ENCODE peak calls at places on chromosome 7, in four cellular contexts. J is activated CD8-positive, alpha-beta T cell treated with anti-CD3 and anti-CD28 coated beads for 36 hours; Z is iPS DF 6.9; V is NAMALWA. T is an unnamed sample.
A peak's percentile ranks its signal among the peaks of the same experiment; 100 is the strongest.

GRCh38 chr7:116502201-116503096 is 2.9 kb downstream of the CAV2 start:
- DNase-seq in J (no peak), Z (no peak), V (no peak), T (no peak)

GRCh38 chr7:37081436-37081835 is 357.1 kb upstream of the AOAH start:
- DNase-seq in J (peak; percentile 60), Z (no peak), V (peak; percentile 49), T (no peak)

GRCh38 chr7:88586219-88586618 is 173.3 kb upstream of the ZNF804B start:
- DNase-seq in J (no peak), V (no peak), Z (no peak), T (no peak)

GRCh38 chr7:43873300-43873699 is 4.0 kb upstream of the MRPS24 start:
- DNase-seq in J (no peak), Z (no peak), V (no peak), T (no peak)

GRCh38 chr7:121331574-121331973 is 2.8 kb downstream of the WNT16 start:
- DNase-seq in J (no peak), Z (no peak), V (no peak), T (no peak)

GRCh38 chr7:69508736-69509135 is 89.5 kb upstream of the AUTS2 start:
- DNase-seq in V (no peak), Z (no peak), J (no peak), T (no peak)

GRCh38 chr7:99311702-99312101 is 14.0 kb upstream of the ARPC1A start:
- DNase-seq in Z (no peak), V (no peak), J (no peak), T (no peak)

GRCh38 chr7:140911746-140912145 is 13.0 kb downstream of the BRAF start:
- DNase-seq in J (no peak), V (no peak), Z (no peak), T (no peak)

GRCh38 chr7:119761776-119762175 is 511.2 kb upstream of the KCND2 start:
- DNase-seq in V (no peak), Z (no peak), J (no peak), T (no peak)

GRCh38 chr7:24283559-24283899 is 461 bp upstream of the NPY start:
- DNase-seq in V (no peak), Z (no peak), J (no peak), T (no peak)

GRCh38 chr7:131522325-131522920 is 34.0 kb downstream of the PODXL start:
- DNase-seq in Z (no peak), V (no peak), J (no peak), T (no peak)